ENCODE peak calls at places on chromosomes 6 and 20, in four cellular contexts. J is HepG2, U is K562, M is GM12878. Z is an unnamed sample.

GRCh38 chr6:119459207-119459974 is 109.8 kb upstream of the MAN1A1 start:
- DNase-seq in U (no peak), J (no peak), M (peak), Z (no peak)

GRCh38 chr6:28580484-28580883 is 54.8 kb downstream of the GPX5 start:
- DNase-seq in U (no peak), J (no peak), M (no peak), Z (no peak)

GRCh38 chr6:142045380-142046270 is 87.1 kb upstream of the GJE1 start:
- DNase-seq in J (no peak), M (no peak), U (no peak), Z (no peak)

GRCh38 chr6:139371421-139372253 is 2.8 kb downstream of the CITED2 start:
- DNase-seq in U (no peak), J (no peak), M (no peak), Z (no peak)

GRCh38 chr6:132231121-132231520 is 170.2 kb downstream of the MOXD1 start:
- DNase-seq in J (no peak), M (no peak), U (no peak), Z (no peak)

GRCh38 chr6:106702046-106702445 is 72.7 kb downstream of the QRSL1 start:
- DNase-seq in J (no peak), M (no peak), U (no peak), Z (no peak)

GRCh38 chr6:36660771-36661471 is 17.6 kb upstream of the CDKN1A start:
- DNase-seq in J (no peak), M (no peak), U (peak), Z (no peak)

GRCh38 chr6:147508073-147508870 is at the start of gene SAMD5:
- DNase-seq in U (peak), J (peak), M (no peak), Z (peak)

GRCh38 chr6:3617681-3618299 is 133.7 kb downstream of the PXDC1 start:
- DNase-seq in M (no peak), U (no peak), J (no peak), Z (no peak)

GRCh38 chr20:23880426-23880825 is 878 bp upstream of the CST5 start:
- DNase-seq in M (no peak), J (no peak), U (no peak), Z (no peak)

GRCh38 chr6:140052757-140053729 is 678.6 kb upstream of the CITED2 start:
- DNase-seq in J (no peak), U (peak), M (no peak), Z (peak)

GRCh38 chr6:35262596-35262995 is 3.1 kb downstream of the ZNF76 start:
- DNase-seq in J (no peak), M (no peak), U (no peak), Z (no peak)

GRCh38 chr6:109793015-109793414 is 101.9 kb downstream of the FIG4 start:
- DNase-seq in M (no peak), J (peak), U (no peak), Z (no peak)

GRCh38 chr6:34235605-34236422 is 859 bp upstream of the HMGA1 start:
- DNase-seq in M (no peak), J (no peak), U (peak), Z (no peak)

GRCh38 chr20:47985092-47985850 is 200.0 kb upstream of the SULF2 start:
- DNase-seq in J (no peak), U (peak), M (no peak), Z (peak)

GRCh38 chr6:22320750-22321149 is 23.9 kb upstream of the PRL start:
- DNase-seq in U (no peak), J (peak), M (no peak), Z (no peak)

GRCh38 chr20:10682939-10683338 is 9.1 kb upstream of the JAG1 start:
- DNase-seq in J (no peak), M (no peak), U (no peak), Z (no peak)

GRCh38 chr6:145802141-145802540 is 12.5 kb downstream of the FBXO30 start:
- DNase-seq in M (no peak), U (no peak), J (no peak), Z (no peak)

GRCh38 chr20:44187763-44188709 is 1.0 kb upstream of the JPH2 start:
- DNase-seq in J (no peak), M (no peak), U (no peak), Z (no peak)

GRCh38 chr6:3138341-3138740 is 19.0 kb downstream of the TUBB2A start:
- DNase-seq in J (no peak), M (no peak), U (no peak), Z (no peak)

GRCh38 chr6:69489970-69490369 is 306.8 kb downstream of the LMBRD1 start:
- DNase-seq in M (no peak), J (no peak), U (no peak), Z (no peak)

GRCh38 chr20:6104493-6105188 is 18.2 kb downstream of the FERMT1 start:
- DNase-seq in U (no peak), M (no peak), J (no peak), Z (no peak)

GRCh38 chr6:46440133-46440532 is 51.1 kb downstream of the RCAN2 start:
- DNase-seq in U (no peak), M (no peak), J (no peak), Z (no peak)

GRCh38 chr6:157530126-157530525 is 149.1 kb downstream of the ZDHHC14 start:
- DNase-seq in M (no peak), U (no peak), J (no peak), Z (no peak)

GRCh38 chr6:106167105-106167814 is 81.1 kb downstream of the PRDM1 start:
- DNase-seq in U (no peak), J (no peak), M (peak), Z (no peak)

GRCh38 chr6:133610271-133610840 is 278.6 kb upstream of the TCF21 start:
- DNase-seq in M (no peak), U (no peak), J (no peak), Z (no peak)

GRCh38 chr6:97594834-97595233 is 311.8 kb upstream of the MMS22L start:
- DNase-seq in M (no peak), U (no peak), J (no peak), Z (no peak)

GRCh38 chr6:21987501-21987957 is 309.3 kb downstream of the PRL start:
- DNase-seq in M (peak), U (peak), J (peak), Z (peak)

GRCh38 chr20:16615199-16615598 is 42.0 kb upstream of the KIF16B start:
- DNase-seq in M (no peak), J (no peak), U (peak), Z (no peak)

GRCh38 chr6:149921361-149921760 is 1.6 kb downstream of the RAET1G start:
- DNase-seq in U (no peak), J (no peak), M (no peak), Z (no peak)

GRCh38 chr20:45861157-45862075 is 4.0 kb downstream of the ZSWIM3 start:
- DNase-seq in M (no peak), U (peak), J (peak), Z (no peak)

GRCh38 chr6:150191809-150192208 is 49.0 kb downstream of the PPP1R14C start:
- DNase-seq in U (no peak), M (no peak), J (no peak), Z (no peak)

GRCh38 chr6:13338038-13338437 is 9.7 kb upstream of the TBC1D7 start:
- DNase-seq in J (no peak), M (no peak), U (no peak), Z (no peak)

GRCh38 chr20:6590891-6591679 is 176.4 kb upstream of the BMP2 start:
- DNase-seq in J (no peak), U (no peak), M (no peak), Z (no peak)

GRCh38 chr20:21613512-21613911 is 92.0 kb upstream of the PAX1 start:
- DNase-seq in U (no peak), M (no peak), J (peak), Z (no peak)

GRCh38 chr20:38432292-38432691 is 2.8 kb downstream of the SNHG17 start:
- DNase-seq in J (no peak), U (no peak), M (no peak), Z (no peak)

GRCh38 chr6:111478749-111479148 is 4.3 kb downstream of the REV3L start:
- DNase-seq in U (peak), M (peak), J (peak), Z (no peak)

GRCh38 chr6:51057296-51057695 is 238.6 kb downstream of the TFAP2B start:
- DNase-seq in M (no peak), J (no peak), U (no peak), Z (no peak)

GRCh38 chr20:4513720-4514119 is 208.0 kb upstream of the PRND start:
- DNase-seq in J (no peak), M (no peak), U (no peak), Z (no peak)

GRCh38 chr6:134622382-134623173 is 304.7 kb upstream of the SGK1 start:
- DNase-seq in U (no peak), M (no peak), J (no peak), Z (no peak)

GRCh38 chr6:134619077-134619476 is 301.2 kb upstream of the SGK1 start:
- DNase-seq in J (no peak), M (no peak), U (no peak), Z (no peak)

GRCh38 chr6:134621858-134622257 is 303.9 kb upstream of the SGK1 start:
- DNase-seq in U (no peak), J (no peak), M (no peak), Z (no peak)

GRCh38 chr6:134623391-134623790 is 305.5 kb upstream of the SGK1 start:
- DNase-seq in M (no peak), U (no peak), J (no peak), Z (no peak)

GRCh38 chr6:134619789-134620188 is 301.9 kb upstream of the SGK1 start:
- DNase-seq in U (no peak), J (no peak), M (no peak), Z (no peak)
- TF ChIP-seq FOXM1 in U (no peak), J (no peak), M (no peak), Z (no peak)

GRCh38 chr6:43965628-43966373 is 161.5 kb downstream of the MRPL14 start:
- DNase-seq in U (no peak), J (no peak), M (no peak), Z (no peak)
- TF ChIP-seq TARDBP in U (no peak), J (no peak), M (no peak), Z (no peak)

DNA sequence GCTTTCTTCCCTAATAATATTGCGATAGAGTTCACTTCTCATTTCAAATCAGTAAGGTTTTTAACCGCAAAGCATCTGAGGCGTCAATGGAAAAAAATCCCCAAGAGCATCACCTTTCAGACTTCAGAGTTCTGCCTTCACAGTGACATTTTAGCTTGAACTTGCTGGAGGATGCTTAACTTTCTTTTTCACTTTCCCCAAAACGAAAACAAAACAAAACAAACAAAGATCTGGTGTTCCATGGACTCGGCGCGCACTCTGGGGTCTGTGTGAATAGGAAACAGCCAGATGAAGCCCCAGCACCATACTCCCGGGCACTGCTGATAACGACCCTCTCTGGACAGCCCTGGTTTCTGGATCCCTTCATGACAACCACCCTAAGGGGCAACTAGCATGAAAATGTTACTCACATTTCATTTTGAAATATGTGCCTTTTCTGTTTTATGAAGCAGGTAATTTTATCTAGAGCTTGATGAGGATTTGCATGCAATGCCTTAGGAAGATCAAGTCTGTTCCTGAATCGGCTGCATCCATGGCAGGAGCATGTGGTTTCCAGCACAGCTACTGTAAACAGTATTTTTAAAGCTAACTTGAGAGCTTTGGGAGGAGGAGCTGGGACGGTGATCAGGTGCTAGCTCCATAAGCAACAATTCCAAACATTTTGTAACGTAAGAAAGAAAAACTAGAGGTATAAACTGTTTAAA is 44.5 kb downstream of the RAMACL start:
- DNase-seq in M (no peak), U (no peak), J (no peak), Z (no peak)
- TF ChIP-seq SP1 in M (no peak), U (no peak), J (no peak), Z (no peak)

GRCh38 chr20:57638895-57639236 is 18.6 kb upstream of the ZBP1 start:
- DNase-seq in J (no peak), M (no peak), U (no peak), Z (no peak)

GRCh38 chr20:57632286-57632685 is 12.1 kb upstream of the ZBP1 start:
- DNase-seq in M (no peak), J (no peak), U (no peak), Z (no peak)

GRCh38 chr20:57638173-57638894 is 18.1 kb upstream of the ZBP1 start:
- DNase-seq in U (no peak), J (no peak), M (no peak), Z (no peak)

GRCh38 chr20:57629976-57630525 is 9.8 kb upstream of the ZBP1 start:
- DNase-seq in J (no peak), M (no peak), U (no peak), Z (no peak)

GRCh38 chr20:57633945-57634491 is 13.8 kb upstream of the ZBP1 start:
- DNase-seq in U (no peak), J (no peak), M (no peak), Z (no peak)
- TF ChIP-seq FOXM1 in U (no peak), J (no peak), M (no peak), Z (no peak)